ENCODE peak calls at places on chromosomes 2 and 18, in eight cellular contexts. K is fibroblast of villous mesenchyme, G is ovary, I is AG10803, Z is upper lobe of right lung, Y is psoas muscle, E is NB4, O is Caco-2. H is an unnamed sample.
A peak's percentile ranks its signal among the peaks of the same experiment; 100 is the strongest.

GRCh38 chr2:56971383-56971974 is 787.7 kb downstream of the CCDC85A start:
- DNase-seq in K (no peak), G (no peak), I (no peak), Z (no peak), Y (no peak), E (no peak), O (no peak), H (no peak)

GRCh38 chr2:56741601-56742102 is 557.9 kb downstream of the CCDC85A start:
- DNase-seq in K (peak; percentile 95), G (peak; percentile 24), I (peak; percentile 93), Z (peak; percentile 63), Y (peak; percentile 39), E (peak; percentile 2), O (no peak), H (no peak)

GRCh38 chr18:76993085-76993382 is 139.5 kb downstream of the MBP start:
- DNase-seq in K (no peak), G (no peak), I (no peak), Z (no peak), Y (no peak), E (no peak), O (no peak), H (no peak)

GRCh38 chr2:2057125-2057721 is 273.9 kb downstream of the MYT1L start:
- DNase-seq in K (no peak), G (peak; percentile 47), I (no peak), Z (no peak), Y (peak; percentile 82), E (peak; percentile 68), O (peak; percentile 2), H (no peak)

GRCh38 chr2:171404258-171404657 is 29.5 kb downstream of the METTL8 start:
- DNase-seq in K (peak; percentile 46), G (no peak), I (peak; percentile 71), Z (no peak), Y (no peak), E (no peak), O (no peak), H (no peak)

GRCh38 chr2:160351978-160352377 is 141.6 kb downstream of the RBMS1 start:
- DNase-seq in K (peak; percentile 93), G (no peak), I (peak; percentile 49), Z (no peak), Y (no peak), E (peak; percentile 65), O (no peak), H (no peak)

GRCh38 chr2:205902041-205902898 is 183.7 kb downstream of the INO80D start:
- DNase-seq in K (peak; percentile 23), G (peak; percentile 49), I (peak; percentile 21), Z (no peak), Y (no peak), E (no peak), O (peak; percentile 65), H (no peak)

GRCh38 chr2:228657807-228658402 is 476.4 kb upstream of the SPHKAP start:
- DNase-seq in K (peak; percentile 61), G (no peak), I (peak; percentile 49), Z (no peak), Y (no peak), E (peak; percentile 43), O (peak; percentile 12), H (no peak)

GRCh38 chr18:35491689-35492077 is 6.1 kb downstream of the INO80C start:
- DNase-seq in K (peak; percentile 14), G (no peak), I (no peak), Z (no peak), Y (no peak), E (no peak), O (no peak), H (no peak)

GRCh38 chr18:7174359-7175107 is 56.4 kb upstream of the LRRC30 start:
- DNase-seq in K (peak; percentile 16), G (no peak), I (no peak), Z (no peak), Y (no peak), E (peak; percentile 21), O (peak; percentile 83), H (no peak)

GRCh38 chr2:71716697-71717624 is 263.6 kb downstream of the DYSF start:
- DNase-seq in K (peak; percentile 72), G (peak; percentile 36), I (peak; percentile 93), Z (peak; percentile 88), Y (peak; percentile 97), E (no peak), O (no peak), H (peak; percentile 66)

GRCh38 chr2:18518116-18519111 is 42.0 kb downstream of the RDH14 start:
- DNase-seq in K (peak; percentile 68), G (no peak), I (peak; percentile 52), Z (no peak), Y (no peak), E (no peak), O (no peak), H (no peak)

GRCh38 chr2:71608034-71608433 is 154.7 kb downstream of the DYSF start:
- DNase-seq in K (no peak), G (peak; percentile 7), I (no peak), Z (peak; percentile 6), Y (peak; percentile 16), E (no peak), O (no peak), H (peak; percentile 38)

GRCh38 chr2:237056271-237056875 is 29.3 kb upstream of the COPS8 start:
- DNase-seq in K (no peak), G (no peak), I (no peak), Z (no peak), Y (no peak), E (no peak), O (no peak), H (no peak)

GRCh38 chr2:46317092-46317486 is 19.9 kb downstream of the EPAS1 start:
- DNase-seq in K (no peak), G (no peak), I (no peak), Z (no peak), Y (no peak), E (no peak), O (no peak), H (no peak)

GRCh38 chr2:197500503-197501179 is 462 bp downstream of the HSPE1 start:
- DNase-seq in K (peak; percentile 46), G (no peak), I (peak; percentile 6), Z (no peak), Y (no peak), E (no peak), O (no peak), H (no peak)

GRCh38 chr2:20933692-20934091 is 110.2 kb downstream of the APOB start:
- DNase-seq in K (no peak), G (no peak), I (peak; percentile 47), Z (no peak), Y (no peak), E (no peak), O (no peak), H (no peak)

GRCh38 chr18:44229693-44230108 is 451.0 kb upstream of the SETBP1 start:
- DNase-seq in K (peak; percentile 12), G (peak; percentile 40), I (peak; percentile 24), Z (peak; percentile 52), Y (peak; percentile 59), E (no peak), O (no peak), H (no peak)

GRCh38 chr2:65329551-65329950 is 101.9 kb downstream of the ACTR2 start:
- DNase-seq in K (no peak), G (no peak), I (no peak), Z (no peak), Y (no peak), E (no peak), O (no peak), H (no peak)

GRCh38 chr2:29606105-29606871 is 315.1 kb downstream of the ALK start:
- DNase-seq in K (peak; percentile 40), G (no peak), I (peak; percentile 87), Z (no peak), Y (no peak), E (no peak), O (no peak), H (no peak)

GRCh38 chr2:28277466-28277865 is 115.2 kb upstream of the FOSL2 start:
- DNase-seq in K (no peak), G (no peak), I (no peak), Z (no peak), Y (no peak), E (no peak), O (peak; percentile 86), H (no peak)

GRCh38 chr18:48798334-48799197 is 152.2 kb downstream of the SMAD7 start:
- DNase-seq in K (no peak), G (no peak), I (no peak), Z (peak; percentile 54), Y (peak; percentile 86), E (no peak), O (no peak), H (peak; percentile 74)

GRCh38 chr2:146124741-146125140 is 1604.8 kb upstream of the ZEB2 start:
- DNase-seq in K (peak; percentile 43), G (no peak), I (peak; percentile 68), Z (no peak), Y (no peak), E (peak; percentile 16), O (no peak), H (no peak)
- TF ChIP-seq CTCF in K (no peak), G (no peak), I (no peak), Z (no peak), Y (no peak), E (no peak), O (no peak), H (no peak)

GRCh38 chr2:10817413-10817812 is 4.8 kb upstream of the PDIA6 start:
- DNase-seq in K (no peak), G (no peak), I (no peak), Z (no peak), Y (no peak), E (peak; percentile 30), O (peak; percentile 78), H (no peak)
- TF ChIP-seq CTCF in K (peak; percentile 23), G (no peak), I (peak; percentile 10), Z (peak; percentile 16), Y (no peak), E (peak; percentile 54), O (peak; percentile 51), H (peak; percentile 64)

DNA sequence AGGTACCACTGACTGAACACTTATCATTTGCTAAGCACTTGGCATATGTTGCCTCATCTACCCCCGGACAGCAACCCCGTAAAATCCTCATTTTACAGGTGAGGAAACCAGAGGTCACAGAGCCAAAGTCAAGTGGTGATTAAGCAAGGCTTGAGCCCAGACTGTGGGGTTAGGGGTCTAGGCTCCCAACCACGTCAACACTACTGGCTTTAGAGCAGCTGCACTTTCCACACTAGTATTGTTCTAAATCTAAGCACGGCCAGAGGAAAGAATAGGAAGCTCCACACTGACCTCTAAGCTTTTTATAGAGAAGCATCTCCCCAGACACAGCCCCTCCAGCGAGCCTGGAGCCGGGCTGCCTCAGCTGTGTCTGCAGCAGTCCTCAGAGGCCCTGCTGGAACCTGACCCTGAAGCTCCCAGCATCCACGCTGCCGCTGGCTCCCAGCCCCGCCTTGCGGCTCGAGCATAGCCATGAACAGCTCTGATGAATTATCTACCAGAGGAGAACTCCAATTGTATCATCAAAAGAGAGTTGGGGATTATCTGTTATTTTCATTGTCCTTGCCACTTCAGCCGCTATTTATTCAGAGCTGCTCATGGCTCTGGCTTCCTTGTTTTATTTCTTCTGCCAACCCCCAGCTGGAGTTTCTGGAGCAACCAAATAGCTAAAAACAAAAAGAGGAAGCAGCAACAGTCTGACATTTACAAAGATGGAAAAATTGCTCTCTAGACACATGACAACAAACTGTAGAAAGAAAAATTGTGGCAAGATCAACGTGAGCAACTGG is 62.2 kb upstream of the RTN4 start:
- DNase-seq in K (peak; percentile 76), G (peak; percentile 85), I (peak; percentile 80), Z (peak; percentile 69), Y (peak; percentile 93), E (peak; percentile 93), O (no peak), H (no peak)
- TF ChIP-seq CTCF in K (peak; percentile 17), G (no peak), I (peak; percentile 33), Z (peak; percentile 9), Y (no peak), E (no peak), O (no peak), H (peak; percentile 37)

GRCh38 chr18:22377769-22378168 is 39.9 kb downstream of the CTAGE1 start:
- DNase-seq in K (no peak), G (no peak), I (no peak), Z (no peak), Y (no peak), E (no peak), O (no peak), H (no peak)

GRCh38 chr18:22378672-22379282 is 38.9 kb downstream of the CTAGE1 start:
- DNase-seq in K (peak; percentile 18), G (no peak), I (peak; percentile 27), Z (no peak), Y (no peak), E (peak; percentile 32), O (peak; percentile 46), H (no peak)
- TF ChIP-seq CTCF in K (peak; percentile 52), G (no peak), I (peak; percentile 53), Z (peak; percentile 60), Y (no peak), E (peak; percentile 60), O (peak; percentile 61), H (peak; percentile 75)